ENCODE peak calls at places on chromosomes 7 and 10, in six cellular contexts. F is endothelial cell, C is cardiac septum, A is WERI-Rb-1, R is suprapubic skin, G is NCI-H2081 treated with DMSO at 0.1 percent for 48 hours. W is an unnamed sample.

GRCh38 chr7:41824284-41824683 is 121.4 kb upstream of the INHBA start:
- DNase-seq in F (no peak), C (no peak), A (no peak), R (no peak), G (no peak), W (no peak)

GRCh38 chr7:106775552-106775936 is 89.5 kb upstream of the PIK3CG start:
- DNase-seq in F (no peak), C (no peak), A (no peak), R (no peak), G (no peak), W (no peak)

GRCh38 chr7:47326220-47326619 is 255.7 kb downstream of the TNS3 start:
- DNase-seq in F (no peak), C (peak; percentile 60), A (peak; percentile 40), R (no peak), G (no peak), W (no peak)

GRCh38 chr10:98019784-98020183 is 10.6 kb downstream of the CRTAC1 start:
- DNase-seq in F (no peak), C (no peak), A (no peak), R (no peak), G (no peak), W (no peak)

GRCh38 chr10:2701802-2702201 is 365.5 kb upstream of the PFKP start:
- DNase-seq in F (no peak), C (no peak), A (no peak), R (no peak), G (no peak), W (no peak)

GRCh38 chr10:13701157-13701919 is 114.6 kb downstream of the PRPF18 start:
- DNase-seq in F (no peak), C (no peak), A (no peak), R (no peak), G (no peak), W (no peak)

GRCh38 chr7:14598978-14599377 is 303.6 kb downstream of the DGKB start:
- DNase-seq in F (no peak), C (no peak), A (no peak), R (no peak), G (no peak), W (no peak)

GRCh38 chr7:111756687-111757178 is 194.4 kb upstream of the IMMP2L start:
- DNase-seq in F (no peak), C (no peak), A (no peak), R (no peak), G (no peak), W (no peak)

GRCh38 chr10:132667613-132668394 is 118.1 kb downstream of the NKX6-2 start:
- DNase-seq in F (no peak), C (no peak), A (no peak), R (no peak), G (no peak), W (no peak)

GRCh38 chr7:101547022-101547915 is 81.8 kb downstream of the MYL10 start:
- DNase-seq in F (no peak), C (no peak), A (peak; percentile 3), R (no peak), G (no peak), W (no peak)

GRCh38 chr7:22013711-22014110 is 68.0 kb upstream of the CDCA7L start:
- DNase-seq in F (no peak), C (no peak), A (no peak), R (no peak), G (no peak), W (no peak)

GRCh38 chr7:155591055-155591750 is 44.8 kb upstream of the CNPY1 start:
- DNase-seq in F (no peak), C (peak; percentile 86), A (no peak), R (peak; percentile 58), G (no peak), W (no peak)

GRCh38 chr10:119466655-119467054 is 75.9 kb downstream of the RGS10 start:
- DNase-seq in F (no peak), C (no peak), A (no peak), R (no peak), G (no peak), W (no peak)

GRCh38 chr10:7819126-7819470 is 793 bp downstream of the TAF3 start:
- DNase-seq in F (peak; percentile 30), C (no peak), A (peak; percentile 27), R (no peak), G (no peak), W (no peak)

GRCh38 chr10:121681171-121681752 is 83.0 kb upstream of the FGFR2 start:
- DNase-seq in F (no peak), C (no peak), A (peak; percentile 72), R (no peak), G (no peak), W (no peak)

GRCh38 chr7:19754521-19755116 is 18.8 kb downstream of the TMEM196 start:
- DNase-seq in F (peak; percentile 7), C (no peak), A (no peak), R (no peak), G (peak; percentile 17), W (peak; percentile 6)

GRCh38 chr7:98354511-98355249 is 46.2 kb downstream of the BAIAP2L1 start:
- DNase-seq in F (no peak), C (no peak), A (no peak), R (peak; percentile 77), G (no peak), W (no peak)

GRCh38 chr10:49484501-49485230 is 54.3 kb downstream of the ERCC6 start:
- DNase-seq in F (no peak), C (no peak), A (no peak), R (no peak), G (no peak), W (no peak)

GRCh38 chr7:20364815-20365214 is 34.1 kb downstream of the ITGB8 start:
- DNase-seq in F (no peak), C (no peak), A (no peak), R (no peak), G (no peak), W (no peak)

GRCh38 chr10:110634527-110635209 is 9.5 kb upstream of the RBM20 start:
- DNase-seq in F (no peak), C (peak; percentile 78), A (no peak), R (no peak), G (no peak), W (no peak)

GRCh38 chr10:14397069-14397468 is 66.3 kb upstream of the FRMD4A start:
- DNase-seq in F (no peak), C (peak; percentile 85), A (no peak), R (peak; percentile 81), G (no peak), W (no peak)

GRCh38 chr10:3982746-3983442 is 197.9 kb upstream of the KLF6 start:
- DNase-seq in F (no peak), C (no peak), A (no peak), R (no peak), G (no peak), W (no peak)

GRCh38 chr10:103941801-103942200 is 23.8 kb upstream of the STN1 start:
- DNase-seq in F (no peak), C (no peak), A (no peak), R (no peak), G (no peak), W (no peak)

W was measured in NCI-H1436 treated with DMSO at 0.1 percent for 48 hours.